ENCODE peak calls at places on chromosomes 3 and 15, in four cellular contexts. V is activated T-cell treated with anti-CD3 and anti-CD28 coated beads, Interleukin-2, amount 50 U/mL, for 48 hours; U is GM03348; G is GM13976. P is an unnamed sample.

GRCh38 chr15:41510728-41511127 is 2.9 kb downstream of the LTK start:
- DNase-seq in U (no peak), G (no peak), V (no peak), P (peak; percentile 40)

GRCh38 chr3:124998247-124998630 is 57.6 kb downstream of the HEG1 start:
- DNase-seq in G (no peak), V (no peak), U (no peak), P (no peak)

GRCh38 chr3:31041161-31041978 is 146.9 kb upstream of the GADL1 start:
- DNase-seq in U (peak; percentile 70), V (no peak), G (no peak), P (no peak)

GRCh38 chr3:14452676-14453367 is 50.4 kb downstream of the SLC6A6 start:
- DNase-seq in U (peak; percentile 92), G (no peak), V (no peak), P (no peak)

GRCh38 chr3:97932387-97932801 is 39.8 kb downstream of the RIOX2 start:
- DNase-seq in U (no peak), V (no peak), G (no peak), P (no peak)

GRCh38 chr15:60589253-60589652 is 110.3 kb upstream of the ICE2 start:
- DNase-seq in G (no peak), V (peak; percentile 64), U (no peak), P (no peak)

GRCh38 chr3:115999598-115999997 is 376.3 kb downstream of the GAP43 start:
- DNase-seq in U (no peak), G (no peak), V (no peak), P (peak; percentile 32)

GRCh38 chr3:188624828-188625227 is 470.9 kb downstream of the LPP start:
- DNase-seq in V (no peak), U (no peak), G (no peak), P (no peak)

GRCh38 chr15:99324082-99324620 is 72.9 kb downstream of the LRRC28 start:
- DNase-seq in U (peak; percentile 76), V (no peak), G (no peak), P (no peak)

GRCh38 chr3:172673210-172673679 is 37.6 kb downstream of the NCEH1 start:
- DNase-seq in V (peak; percentile 79), G (peak; percentile 55), U (peak; percentile 65), P (peak; percentile 82)

GRCh38 chr3:115927210-115927609 is 303.9 kb downstream of the GAP43 start:
- DNase-seq in U (no peak), G (no peak), V (no peak), P (no peak)

GRCh38 chr3:179158336-179159039 is 10.3 kb downstream of the PIK3CA start:
- DNase-seq in G (no peak), U (no peak), V (no peak), P (no peak)

GRCh38 chr3:170270282-170270891 is 48.2 kb downstream of the PRKCI start:
- DNase-seq in V (no peak), U (no peak), G (no peak), P (no peak)

GRCh38 chr15:31802761-31803160 is 227.6 kb upstream of the CHRNA7 start:
- DNase-seq in V (no peak), U (no peak), G (no peak), P (no peak)

GRCh38 chr3:159480046-159480445 is 508.6 kb upstream of the IL12A start:
- DNase-seq in V (no peak), G (no peak), U (no peak), P (no peak)

GRCh38 chr3:139222100-139222657 is 121.6 kb upstream of the MRPS22 start:
- DNase-seq in U (no peak), G (no peak), V (no peak), P (no peak)

GRCh38 chr3:42077785-42078184 is 13.4 kb upstream of the TRAK1 start:
- DNase-seq in G (no peak), V (no peak), U (no peak), P (no peak)

GRCh38 chr3:117630885-117631284 is 921.3 kb downstream of the TUSC7 start:
- DNase-seq in G (no peak), V (no peak), U (no peak), P (no peak)

GRCh38 chr3:189233225-189233858 is 61.6 kb downstream of the TPRG1 start:
- DNase-seq in U (peak; percentile 85), V (peak; percentile 41), G (no peak), P (peak; percentile 75)

GRCh38 chr3:23159929-23160328 is 43.2 kb upstream of the UBE2E2 start:
- DNase-seq in G (no peak), V (no peak), U (peak; percentile 79), P (no peak)

GRCh38 chr15:29674661-29675533 is 147.4 kb downstream of the TJP1 start:
- DNase-seq in U (peak; percentile 85), G (no peak), V (no peak), P (peak; percentile 94)

GRCh38 chr3:188082040-188082439 is 71.9 kb upstream of the LPP start:
- DNase-seq in U (peak; percentile 54), V (no peak), G (no peak), P (no peak)

GRCh38 chr3:66138336-66139234 is 82.2 kb upstream of the SLC25A26 start:
- DNase-seq in U (peak; percentile 77), V (peak; percentile 39), G (peak; percentile 49), P (peak; percentile 79)

GRCh38 chr3:112776000-112776399 is 70.7 kb downstream of the CD200R1L start:
- DNase-seq in G (no peak), U (no peak), V (no peak), P (no peak)

GRCh38 chr3:73407572-73407971 is 217.2 kb downstream of the PDZRN3 start:
- DNase-seq in G (no peak), U (no peak), V (no peak), P (no peak)

GRCh38 chr15:28915935-28916334 is 30.2 kb downstream of the APBA2 start:
- DNase-seq in G (no peak), V (no peak), U (no peak), P (no peak)

GRCh38 chr3:123997543-123997942 is 5.6 kb upstream of the ROPN1 start:
- DNase-seq in V (no peak), U (peak; percentile 7), G (no peak), P (no peak)

P was measured in neural progenitor cell.